ENCODE peak calls at places on chromosomes 16 and 17, in five cellular contexts. E is breast epithelium, Y is endodermal cell, Z is spleen, V is astrocyte of the cerebellum. G is an unnamed sample.

GRCh38 chr16:78277374-78277773 is 177.9 kb downstream of the WWOX start:
- DNase-seq in E (no peak), Y (peak), Z (no peak), V (no peak), G (no peak)

GRCh38 chr16:57480127-57480753 is 6.1 kb downstream of the DOK4 start:
- DNase-seq in E (peak), Y (peak), Z (peak), V (no peak), G (no peak)

GRCh38 chr17:36124879-36125824 is 21.5 kb downstream of the CCL4 start:
- DNase-seq in E (no peak), Y (peak), Z (no peak), V (no peak), G (no peak)

GRCh38 chr16:89093602-89094251 is at the start of gene ACSF3:
- DNase-seq in E (peak), Y (peak), Z (peak), V (no peak), G (peak)

GRCh38 chr17:79645777-79646088 is 34.9 kb upstream of the RBFOX3 start:
- DNase-seq in E (peak), Y (peak), Z (no peak), V (no peak), G (no peak)

GRCh38 chr16:49282690-49283375 is 1.2 kb upstream of the CBLN1 start:
- DNase-seq in E (no peak), Y (peak), Z (no peak), V (no peak), G (peak)

GRCh38 chr17:12613566-12613965 is 52.1 kb upstream of the MYOCD start:
- DNase-seq in E (no peak), Y (no peak), Z (no peak), V (no peak), G (no peak)

GRCh38 chr16:30615358-30616076 is 5.3 kb upstream of the ZNF689 start:
- DNase-seq in E (peak), Y (peak), Z (peak), V (no peak), G (peak)

GRCh38 chr16:88772871-88773811 is 11.9 kb downstream of the PIEZO1 start:
- DNase-seq in E (no peak), Y (no peak), Z (no peak), V (peak), G (no peak)

GRCh38 chr17:21524211-21524591 is 148.0 kb downstream of the KCNJ12 start:
- DNase-seq in E (no peak), Y (peak), Z (no peak), V (no peak), G (no peak)

GRCh38 chr16:21560462-21560861 is 38.9 kb upstream of the METTL9 start:
- DNase-seq in E (peak), Y (no peak), Z (peak), V (no peak), G (no peak)

GRCh38 chr16:46696957-46697356 is 7.5 kb downstream of the ORC6 start:
- DNase-seq in E (no peak), Y (no peak), Z (no peak), V (no peak), G (no peak)

GRCh38 chr16:21989141-21989540 is 11.8 kb downstream of the PDZD9 start:
- DNase-seq in E (no peak), Y (no peak), Z (no peak), V (no peak), G (no peak)

GRCh38 chr16:89974860-89975259 is 26.3 kb downstream of the DEF8 start:
- DNase-seq in E (no peak), Y (no peak), Z (no peak), V (no peak), G (no peak)

GRCh38 chr16:2226918-2227317 is 3.5 kb downstream of the E4F1 start:
- DNase-seq in E (no peak), Y (no peak), Z (no peak), V (no peak), G (no peak)

GRCh38 chr16:2226245-2226793 is 2.9 kb downstream of the E4F1 start:
- DNase-seq in E (peak), Y (no peak), Z (no peak), V (no peak), G (no peak)

GRCh38 chr16:2228161-2228824 is 4.9 kb downstream of the E4F1 start:
- DNase-seq in E (peak), Y (no peak), Z (no peak), V (no peak), G (no peak)

GRCh38 chr16:2223375-2224182 is at the start of gene E4F1:
- DNase-seq in E (peak), Y (peak), Z (peak), V (peak), G (peak)

GRCh38 chr16:2224183-2224486 is 744 bp downstream of the E4F1 start:
- DNase-seq in E (no peak), Y (no peak), Z (no peak), V (no peak), G (no peak)
- TF ChIP-seq CTCF in E (no peak), Y (no peak), Z (no peak), V (peak), G (peak)

DNA sequence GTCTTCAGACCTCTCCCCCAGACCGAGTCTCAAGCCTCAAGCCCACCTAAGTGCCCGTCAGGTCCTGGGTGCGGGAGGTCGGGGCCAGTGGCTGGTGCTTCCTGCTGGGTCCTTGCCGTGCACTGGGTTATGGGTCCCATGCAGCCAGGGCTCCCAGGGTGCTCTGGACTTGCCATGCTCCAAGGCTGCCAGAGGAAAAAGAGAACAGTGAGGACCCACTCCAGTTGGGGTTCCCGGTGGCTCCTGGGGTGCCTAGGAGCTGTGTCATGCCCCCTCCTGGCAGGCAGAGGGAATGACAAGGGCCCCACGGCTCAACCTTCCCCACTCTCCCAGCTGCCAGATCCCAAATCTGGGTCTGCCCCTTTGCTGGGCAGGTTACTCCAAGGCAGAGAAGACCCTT is 3.8 kb downstream of the SNX20 start:
- DNase-seq in E (no peak), Y (peak), Z (peak), V (no peak), G (no peak)
- TF ChIP-seq CTCF in E (no peak), Y (peak), Z (no peak), V (peak), G (peak)

GRCh38 chr16:2007081-2007836 is 2.4 kb downstream of the ZNF598 start:
- DNase-seq in E (no peak), Y (no peak), Z (peak), V (no peak), G (no peak)

GRCh38 chr16:2003827-2004641 is 5.6 kb downstream of the ZNF598 start:
- DNase-seq in E (peak), Y (peak), Z (peak), V (peak), G (peak)

GRCh38 chr16:2004795-2005517 is 4.7 kb downstream of the ZNF598 start:
- DNase-seq in E (no peak), Y (no peak), Z (peak), V (no peak), G (no peak)

GRCh38 chr16:2006317-2006716 is 3.3 kb downstream of the ZNF598 start:
- DNase-seq in E (no peak), Y (no peak), Z (peak), V (no peak), G (no peak)

GRCh38 chr16:2005646-2006045 is 4.0 kb downstream of the ZNF598 start:
- DNase-seq in E (no peak), Y (peak), Z (peak), V (no peak), G (no peak)
- TF ChIP-seq CTCF in E (no peak), Y (peak), Z (no peak), V (no peak), G (no peak)

DNA sequence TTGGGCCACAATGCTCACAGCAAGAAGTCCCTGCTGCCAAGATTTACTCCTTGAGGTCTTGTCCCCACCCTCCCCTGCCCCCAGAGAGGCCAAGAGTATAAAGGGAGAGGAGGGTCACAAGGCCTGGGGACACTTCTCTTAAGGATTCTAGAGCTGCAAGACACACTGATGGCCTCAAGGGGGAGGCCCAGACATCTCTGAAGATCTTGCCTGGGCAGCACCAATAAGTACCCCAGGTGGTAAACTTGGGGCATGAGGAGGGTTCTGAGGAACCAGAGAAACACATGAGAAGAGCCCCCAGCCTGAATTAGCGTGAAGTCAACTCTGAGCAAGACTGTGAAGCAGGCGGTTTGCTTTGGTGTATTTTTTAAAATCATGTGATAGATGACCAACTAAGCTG is 26.8 kb upstream of the MTMR4 start:
- DNase-seq in E (no peak), Y (peak), Z (no peak), V (no peak), G (peak)
- TF ChIP-seq CTCF in E (no peak), Y (peak), Z (no peak), V (peak), G (peak)

GRCh38 chr17:28879886-28880571 is 17.5 kb downstream of the FLOT2 start:
- DNase-seq in E (no peak), Y (no peak), Z (no peak), V (no peak), G (no peak)

GRCh38 chr17:28881533-28882056 is 15.9 kb downstream of the FLOT2 start:
- DNase-seq in E (no peak), Y (no peak), Z (no peak), V (no peak), G (no peak)

GRCh38 chr17:28878158-28878910 is 19.2 kb downstream of the FLOT2 start:
- DNase-seq in E (no peak), Y (no peak), Z (no peak), V (no peak), G (no peak)

GRCh38 chr17:28880572-28880945 is 17.0 kb downstream of the FLOT2 start:
- DNase-seq in E (no peak), Y (no peak), Z (no peak), V (no peak), G (no peak)

GRCh38 chr17:28878981-28879380 is 18.6 kb downstream of the FLOT2 start:
- DNase-seq in E (no peak), Y (peak), Z (no peak), V (peak), G (peak)
- TF ChIP-seq CTCF in E (no peak), Y (peak), Z (no peak), V (peak), G (peak)

GRCh38 chr16:51756447-51757123 is 605.5 kb upstream of the SALL1 start:
- DNase-seq in E (no peak), Y (peak), Z (no peak), V (no peak), G (no peak)
- TF ChIP-seq CTCF in E (no peak), Y (peak), Z (no peak), V (no peak), G (no peak)

GRCh38 chr16:27751676-27752075 is 201.7 kb downstream of the KATNIP start:
- DNase-seq in E (no peak), Y (no peak), Z (no peak), V (no peak), G (no peak)

GRCh38 chr16:27747946-27748345 is 198.0 kb downstream of the KATNIP start:
- DNase-seq in E (no peak), Y (no peak), Z (no peak), V (no peak), G (no peak)

GRCh38 chr16:27749547-27749875 is 199.6 kb downstream of the KATNIP start:
- DNase-seq in E (no peak), Y (no peak), Z (no peak), V (no peak), G (no peak)

GRCh38 chr16:27749946-27750345 is 200.0 kb downstream of the KATNIP start:
- DNase-seq in E (no peak), Y (no peak), Z (no peak), V (no peak), G (no peak)

DNA sequence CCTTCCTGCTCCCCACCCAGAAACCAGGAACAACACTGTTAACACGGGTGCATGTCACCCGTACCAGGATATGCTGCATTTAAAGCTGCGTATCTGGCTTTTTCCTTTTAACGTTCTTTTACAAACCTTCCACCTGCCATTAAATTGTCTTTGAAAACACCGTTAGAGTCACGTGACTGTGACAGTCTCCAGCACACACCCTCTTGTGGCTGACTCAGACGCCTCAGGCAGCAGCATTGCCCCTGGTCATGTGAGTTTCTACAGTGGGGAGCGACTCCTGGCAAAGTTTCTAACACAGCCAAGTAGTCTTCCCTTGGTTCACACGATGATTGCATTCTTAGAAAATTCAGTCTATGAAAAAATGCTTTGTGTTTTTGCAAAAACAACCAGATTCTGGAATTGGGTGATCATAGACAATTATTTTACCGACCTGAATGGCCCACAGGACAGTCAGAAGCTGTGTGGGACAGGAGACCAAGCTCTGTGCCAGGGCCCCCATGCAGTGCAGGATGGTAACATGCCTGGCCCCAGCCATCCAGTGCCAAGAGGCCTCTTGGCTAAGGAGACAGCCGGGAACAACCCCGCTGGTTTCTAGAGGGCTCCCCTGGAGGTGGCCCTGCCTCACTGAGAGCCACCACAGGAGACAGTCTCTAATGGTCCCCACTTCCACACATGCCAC is 199.1 kb downstream of the KATNIP start:
- DNase-seq in E (no peak), Y (peak), Z (no peak), V (peak), G (peak)
- TF ChIP-seq CTCF in E (no peak), Y (peak), Z (no peak), V (peak), G (no peak)